ENCODE peak calls at places on chromosomes 6 and 20, in nine cellular contexts. G is fibroblast of villous mesenchyme; X is AG09319; U is neural crest cell; R is heart left ventricle; Z is A172; S is RWPE1; N is stimulated activated CD4-positive, alpha-beta T cell treated with anti-CD3 and anti-CD28 coated beads, Interleukin-1b, Interleukin-23, amount 100 ng/mL, for 4 hours; D is T-cell. P is an unnamed sample.
A peak's percentile ranks its signal among the peaks of the same experiment; 100 is the strongest.

GRCh38 chr6:33095681-33096080 is 19.9 kb downstream of the HLA-DPB1 start:
- DNase-seq in G (no peak), X (no peak), U (no peak), R (no peak), Z (no peak), S (no peak), N (no peak), D (no peak), P (no peak)

GRCh38 chr6:34176261-34177031 is 30.6 kb upstream of the GRM4 start:
- DNase-seq in G (no peak), X (no peak), U (no peak), R (no peak), Z (no peak), S (no peak), N (no peak), D (no peak), P (no peak)

GRCh38 chr20:32007787-32008616 is 2.2 kb upstream of the CCM2L start:
- DNase-seq in G (no peak), X (no peak), U (no peak), R (peak; percentile 88), Z (peak; percentile 55), S (no peak), N (no peak), D (no peak), P (no peak)

GRCh38 chr6:12729467-12729866 is 12.9 kb downstream of the PHACTR1 start:
- DNase-seq in G (no peak), X (no peak), U (no peak), R (no peak), Z (no peak), S (no peak), N (no peak), D (no peak), P (no peak)

GRCh38 chr6:14533446-14533845 is 415.9 kb downstream of the CD83 start:
- DNase-seq in G (peak; percentile 73), X (no peak), U (no peak), R (no peak), Z (peak; percentile 10), S (no peak), N (no peak), D (no peak), P (no peak)

GRCh38 chr6:125193208-125193607 is 39.6 kb downstream of the TPD52L1 start:
- DNase-seq in G (no peak), X (no peak), U (no peak), R (no peak), Z (peak; percentile 29), S (peak; percentile 77), N (no peak), D (no peak), P (no peak)

GRCh38 chr20:61746147-61746646 is 319.5 kb downstream of the TAF4 start:
- DNase-seq in G (no peak), X (no peak), U (no peak), R (no peak), Z (no peak), S (no peak), N (no peak), D (no peak), P (no peak)

GRCh38 chr6:79609225-79609595 is 21.9 kb upstream of the SH3BGRL2 start:
- DNase-seq in G (no peak), X (no peak), U (no peak), R (no peak), Z (no peak), S (no peak), N (no peak), D (no peak), P (no peak)

GRCh38 chr20:44284032-44284431 is 27.0 kb downstream of the FITM2 start:
- DNase-seq in G (no peak), X (no peak), U (no peak), R (no peak), Z (no peak), S (no peak), N (no peak), D (no peak), P (no peak)

GRCh38 chr6:52993461-52993860 is 1.6 kb downstream of the GSTA4 start:
- DNase-seq in G (peak; percentile 22), X (no peak), U (no peak), R (no peak), Z (no peak), S (no peak), N (no peak), D (no peak), P (no peak)

GRCh38 chr6:90421656-90422055 is 125.0 kb upstream of the BACH2 start:
- DNase-seq in G (no peak), X (no peak), U (no peak), R (no peak), Z (no peak), S (no peak), N (no peak), D (no peak), P (no peak)

GRCh38 chr6:140079328-140079727 is 704.9 kb upstream of the CITED2 start:
- DNase-seq in G (peak; percentile 97), X (no peak), U (no peak), R (peak; percentile 65), Z (peak; percentile 59), S (no peak), N (no peak), D (no peak), P (no peak)

GRCh38 chr6:52517502-52518278 is 59.2 kb downstream of the TRAM2 start:
- DNase-seq in G (peak; percentile 97), X (peak; percentile 81), U (no peak), R (peak; percentile 94), Z (peak; percentile 94), S (peak; percentile 96), N (peak; percentile 5), D (no peak), P (peak; percentile 87)

GRCh38 chr6:12472601-12473038 is 182.5 kb downstream of the EDN1 start:
- DNase-seq in G (peak; percentile 47), X (peak; percentile 31), U (no peak), R (peak; percentile 40), Z (peak; percentile 27), S (peak; percentile 88), N (no peak), D (no peak), P (no peak)

GRCh38 chr6:115882174-115882573 is 178.5 kb downstream of the FRK start:
- DNase-seq in G (no peak), X (no peak), U (no peak), R (no peak), Z (peak; percentile 10), S (peak; percentile 82), N (no peak), D (no peak), P (no peak)

GRCh38 chr6:106600329-106600728 is 29.0 kb downstream of the RTN4IP1 start:
- DNase-seq in G (no peak), X (no peak), U (no peak), R (no peak), Z (no peak), S (no peak), N (no peak), D (no peak), P (no peak)

P was measured in GM04503.